ENCODE peak calls at places on chromosomes 4 and X, in six cellular contexts. B is mesothelial cell of epicardium; F is nephron progenitor cell; M is left colon; H is AG08395; K is activated T-cell treated with anti-CD3 and anti-CD28 coated beads, Interleukin-2, amount 50 U/mL, for 4 hours. C is an unnamed sample.

GRCh38 chrX:13689519-13690211 is 737 bp downstream of the RAB9A start:
- DNase-seq in M (no peak), H (peak; percentile 24), B (no peak), K (no peak), F (no peak), C (no peak)

GRCh38 chr4:8355306-8355705 is 85.2 kb downstream of the ACOX3 start:
- DNase-seq in B (no peak), K (no peak), F (no peak), M (no peak), H (no peak), C (no peak)

GRCh38 chr4:83370640-83370906 is 35.9 kb upstream of the HPSE start:
- DNase-seq in B (no peak), F (no peak), H (no peak), M (no peak), K (no peak), C (no peak)

GRCh38 chr4:10521386-10521785 is 64.2 kb upstream of the ZNF518B start:
- DNase-seq in H (no peak), K (no peak), M (no peak), B (no peak), F (no peak), C (no peak)

GRCh38 chrX:24294619-24295018 is 19.2 kb downstream of the SUPT20HL2 start:
- DNase-seq in M (no peak), B (no peak), H (no peak), K (no peak), F (peak; percentile 24), C (peak; percentile 22)

GRCh38 chrX:136262241-136262640 is 11.0 kb upstream of the MAP7D3 start:
- DNase-seq in F (no peak), K (no peak), M (no peak), H (no peak), B (no peak), C (no peak)

GRCh38 chrX:39149761-39150160 is 348.5 kb downstream of the MID1IP1 start:
- DNase-seq in K (peak; percentile 58), F (peak; percentile 71), B (peak; percentile 42), M (peak; percentile 87), H (peak; percentile 54), C (peak; percentile 76)

GRCh38 chr4:56803473-56803872 is 18.0 kb downstream of the SPINK2 start:
- DNase-seq in F (no peak), M (no peak), H (no peak), B (no peak), K (no peak), C (no peak)

GRCh38 chr4:6541789-6542188 is 33.2 kb upstream of the MAN2B2 start:
- DNase-seq in F (no peak), K (no peak), B (no peak), M (no peak), H (no peak), C (no peak)

GRCh38 chrX:136130931-136131843 is 16.1 kb upstream of the FHL1 start:
- DNase-seq in B (no peak), H (peak; percentile 41), F (no peak), M (no peak), K (no peak), C (no peak)

GRCh38 chr4:77921701-77922100 is 59.1 kb downstream of the MRPL1 start:
- DNase-seq in H (peak; percentile 75), M (no peak), K (no peak), B (no peak), F (no peak), C (no peak)

GRCh38 chrX:45824471-45824870 is 623.8 kb upstream of the DIPK2B start:
- DNase-seq in B (no peak), F (no peak), M (no peak), H (peak; percentile 89), K (peak; percentile 59), C (peak; percentile 11)

GRCh38 chrX:112819013-112819635 is 21.5 kb downstream of the AMOT start:
- DNase-seq in B (no peak), M (no peak), H (peak; percentile 81), F (no peak), K (no peak), C (no peak)

GRCh38 chrX:97842468-97843199 is 958.9 kb downstream of the RPA4 start:
- DNase-seq in B (no peak), M (no peak), H (no peak), K (no peak), F (no peak), C (no peak)

GRCh38 chrX:118682258-118683014 is 45.0 kb upstream of the IL13RA1 start:
- DNase-seq in M (no peak), H (no peak), K (no peak), B (no peak), F (no peak), C (no peak)

GRCh38 chrX:153924149-153924861 is 1.8 kb downstream of the ARHGAP4 start:
- DNase-seq in H (no peak), M (peak; percentile 37), K (no peak), F (no peak), B (no peak), C (peak; percentile 85)

GRCh38 chr4:186651624-186652023 is 72.0 kb downstream of the FAT1 start:
- DNase-seq in B (no peak), K (no peak), F (no peak), M (no peak), H (no peak), C (no peak)

GRCh38 chr4:46254788-46255187 is 130.9 kb upstream of the GABRG1 start:
- DNase-seq in F (no peak), H (no peak), M (no peak), K (no peak), B (no peak), C (no peak)

GRCh38 chr4:4386736-4387392 is at the start of gene NSG1:
- DNase-seq in M (no peak), K (no peak), H (peak; percentile 35), F (peak; percentile 78), B (peak; percentile 56), C (no peak)

GRCh38 chr4:81470456-81471327 is 1.0 kb downstream of the RASGEF1B start:
- DNase-seq in F (peak; percentile 33), H (no peak), B (no peak), M (peak; percentile 68), K (peak; percentile 22), C (no peak)

GRCh38 chrX:39309721-39310152 is 508.5 kb downstream of the MID1IP1 start:
- DNase-seq in K (peak; percentile 43), M (no peak), F (peak; percentile 6), B (no peak), H (no peak), C (no peak)

GRCh38 chrX:22141061-22141460 is 108.9 kb downstream of the PHEX start:
- DNase-seq in K (no peak), M (no peak), H (no peak), F (no peak), B (no peak), C (no peak)